ENCODE peak calls at places on chromosomes 13 and 19, in six cellular contexts. One of them, this sample, is unnamed.

GRCh38 chr19:46533085-46534081 is 37.7 kb upstream of the PNMA8B start:
- DNase-seq in HepG2: no peak
- DNase-seq in HCT116: no peak
- DNase-seq in GM23338: peak; percentile 70
- DNase-seq in A549: no peak
- DNase-seq in SK-N-SH: peak; percentile 77
- DNase-seq in this sample: no peak

GRCh38 chr19:17309962-17310461 is 649 bp downstream of the DDA1 start:
- DNase-seq in HCT116: no peak
- DNase-seq in HepG2: no peak
- DNase-seq in GM23338: no peak
- DNase-seq in A549: no peak
- DNase-seq in SK-N-SH: no peak
- DNase-seq in this sample: no peak

GRCh38 chr19:41584931-41585330 is 9.0 kb downstream of the CEACAM21 start:
- DNase-seq in HepG2: no peak
- DNase-seq in GM23338: no peak
- DNase-seq in SK-N-SH: no peak
- DNase-seq in A549: no peak
- DNase-seq in HCT116: no peak
- DNase-seq in this sample: no peak

GRCh38 chr13:50529154-50529882 is 314.2 kb downstream of the DLEU7 start:
- DNase-seq in HepG2: no peak
- DNase-seq in SK-N-SH: peak; percentile 37
- DNase-seq in A549: no peak
- DNase-seq in HCT116: peak; percentile 65
- DNase-seq in GM23338: no peak
- DNase-seq in this sample: no peak

GRCh38 chr19:23774156-23774971 is 15.7 kb upstream of the ZNF681 start:
- DNase-seq in A549: no peak
- DNase-seq in HepG2: no peak
- DNase-seq in HCT116: no peak
- DNase-seq in GM23338: no peak
- DNase-seq in SK-N-SH: no peak
- DNase-seq in this sample: no peak

GRCh38 chr19:9155591-9155990 is 15.4 kb downstream of the ZNF317 start:
- DNase-seq in GM23338: no peak
- DNase-seq in HCT116: no peak
- DNase-seq in HepG2: no peak
- DNase-seq in A549: no peak
- DNase-seq in SK-N-SH: no peak
- DNase-seq in this sample: no peak

GRCh38 chr19:6501740-6502648 is at the start of gene TUBB4A:
- DNase-seq in GM23338: peak; percentile 62
- DNase-seq in HCT116: no peak
- DNase-seq in HepG2: no peak
- DNase-seq in A549: peak; percentile 54
- DNase-seq in SK-N-SH: peak; percentile 95
- DNase-seq in this sample: no peak

GRCh38 chr19:7366701-7367420 is 18.1 kb downstream of the ARHGEF18 start:
- DNase-seq in GM23338: peak; percentile 76
- DNase-seq in SK-N-SH: no peak
- DNase-seq in A549: peak; percentile 41
- DNase-seq in HCT116: peak; percentile 62
- DNase-seq in HepG2: peak; percentile 16
- DNase-seq in this sample: peak; percentile 58

GRCh38 chr19:6087074-6087506 is 23.2 kb downstream of the RFX2 start:
- DNase-seq in SK-N-SH: peak; percentile 46
- DNase-seq in A549: no peak
- DNase-seq in HepG2: peak; percentile 75
- DNase-seq in GM23338: peak; percentile 18
- DNase-seq in HCT116: no peak
- DNase-seq in this sample: no peak

DNA sequence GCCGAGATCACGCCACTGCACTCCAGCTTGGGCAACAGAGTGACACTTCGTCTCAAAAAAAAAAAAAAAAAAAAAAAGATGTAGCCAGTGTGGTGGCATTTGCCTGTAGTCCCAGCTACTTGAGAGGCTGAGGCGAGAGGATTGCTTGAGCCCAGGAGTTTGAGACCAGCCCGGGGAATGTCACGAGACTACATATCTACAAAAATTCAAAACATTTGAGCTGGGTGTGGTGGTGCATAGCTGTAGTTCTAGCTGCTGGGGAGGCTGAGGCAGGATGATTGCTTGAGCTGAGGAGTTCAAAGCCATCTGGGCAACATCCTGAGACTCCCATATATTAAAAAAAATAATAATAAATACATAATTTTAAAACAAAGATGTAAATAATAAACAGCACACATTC is 46.5 kb downstream of the SMARCA4 start:
- DNase-seq in SK-N-SH: no peak
- DNase-seq in HCT116: no peak
- DNase-seq in GM23338: no peak
- DNase-seq in A549: no peak
- DNase-seq in HepG2: no peak
- DNase-seq in this sample: no peak
- TF ChIP-seq CTCF in SK-N-SH: no peak
- TF ChIP-seq CTCF in HCT116: no peak
- TF ChIP-seq CTCF in GM23338: no peak
- TF ChIP-seq CTCF in A549: no peak
- TF ChIP-seq CTCF in HepG2: no peak
- TF ChIP-seq CTCF in this sample: no peak

GRCh38 chr19:18783958-18784785 is 6.9 kb downstream of the COMP start:
- DNase-seq in A549: no peak
- DNase-seq in HCT116: no peak
- DNase-seq in HepG2: no peak
- DNase-seq in SK-N-SH: no peak
- DNase-seq in GM23338: no peak
- DNase-seq in this sample: no peak
- H3K27ac ChIP-seq in A549: no peak overlapping the region
- H3K27ac ChIP-seq in HCT116: no peak overlapping the region
- H3K27ac ChIP-seq in HepG2: no peak overlapping the region
- H3K27ac ChIP-seq in SK-N-SH: no peak overlapping the region
- H3K27ac ChIP-seq in GM23338: no peak overlapping the region
- H3K27ac ChIP-seq in this sample: no peak overlapping the region

DNA sequence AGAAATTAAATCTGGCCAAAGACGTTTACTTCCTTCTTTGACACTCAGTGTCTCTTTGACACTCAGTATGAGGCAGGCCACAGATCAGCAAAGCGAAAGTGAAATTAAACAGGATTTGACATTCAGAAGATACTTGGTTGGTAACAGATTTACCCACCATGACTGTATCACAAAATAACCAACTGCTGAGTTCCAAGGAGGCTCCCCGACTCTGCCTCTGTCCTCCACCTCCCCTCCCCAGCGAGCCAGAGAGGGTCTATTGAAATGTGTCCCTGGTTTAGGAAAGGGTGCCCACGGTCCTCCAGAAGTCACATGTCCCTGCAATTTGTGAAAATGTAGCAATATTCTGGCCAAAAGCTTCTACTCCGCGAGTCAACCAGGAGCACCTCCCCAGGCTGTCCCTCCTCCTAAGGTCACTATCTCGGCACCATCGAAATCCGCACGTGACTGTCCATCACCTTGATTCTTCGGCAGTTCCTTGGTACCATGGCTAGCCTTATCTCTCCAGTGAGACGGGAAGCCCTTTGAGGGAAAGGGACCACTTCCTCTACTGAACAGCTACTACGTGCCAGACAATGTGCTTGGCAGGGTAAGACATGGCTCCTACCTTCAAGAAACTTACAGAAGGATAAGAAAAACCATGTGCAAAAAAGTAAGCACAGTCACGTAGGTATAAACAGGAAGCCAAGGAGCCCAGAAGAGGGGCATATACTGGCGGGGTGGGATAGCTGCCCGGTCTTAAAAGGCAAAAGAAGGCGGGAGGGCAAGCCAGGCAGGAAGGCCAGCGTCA is 1.5 kb downstream of the N4BP2L1 start:
- DNase-seq in SK-N-SH: no peak
- DNase-seq in A549: no peak
- DNase-seq in GM23338: no peak
- DNase-seq in HCT116: no peak
- DNase-seq in HepG2: no peak
- DNase-seq in this sample: peak; percentile 43
- TF ChIP-seq REST in SK-N-SH: no peak
- TF ChIP-seq REST in A549: no peak
- TF ChIP-seq REST in GM23338: no peak
- TF ChIP-seq REST in HCT116: no peak
- TF ChIP-seq REST in HepG2: no peak
- TF ChIP-seq REST in this sample: no peak

GRCh38 chr19:43313711-43314495 is 39.6 kb upstream of the CD177 start:
- DNase-seq in GM23338: no peak
- DNase-seq in SK-N-SH: no peak
- DNase-seq in HepG2: no peak
- DNase-seq in A549: no peak
- DNase-seq in HCT116: no peak
- DNase-seq in this sample: no peak

GRCh38 chr19:43315851-43316250 is 37.6 kb upstream of the CD177 start:
- DNase-seq in SK-N-SH: no peak
- DNase-seq in HCT116: no peak
- DNase-seq in GM23338: peak; percentile 61
- DNase-seq in HepG2: no peak
- DNase-seq in A549: no peak
- DNase-seq in this sample: no peak

GRCh38 chr19:43318203-43318602 is 35.3 kb upstream of the CD177 start:
- DNase-seq in HCT116: no peak
- DNase-seq in SK-N-SH: no peak
- DNase-seq in HepG2: no peak
- DNase-seq in A549: no peak
- DNase-seq in GM23338: no peak
- DNase-seq in this sample: no peak

GRCh38 chr19:43318796-43319314 is 34.6 kb upstream of the CD177 start:
- DNase-seq in HepG2: no peak
- DNase-seq in SK-N-SH: no peak
- DNase-seq in A549: no peak
- DNase-seq in HCT116: no peak
- DNase-seq in GM23338: no peak
- DNase-seq in this sample: no peak

GRCh38 chr19:43316591-43317319 is 36.7 kb upstream of the CD177 start:
- DNase-seq in HepG2: peak; percentile 56
- DNase-seq in HCT116: peak; percentile 73
- DNase-seq in SK-N-SH: peak; percentile 44
- DNase-seq in GM23338: peak; percentile 62
- DNase-seq in A549: peak; percentile 32
- DNase-seq in this sample: no peak
- TF ChIP-seq CTCF in HepG2: peak; percentile 86
- TF ChIP-seq CTCF in HCT116: peak; percentile 82
- TF ChIP-seq CTCF in SK-N-SH: peak; percentile 70
- TF ChIP-seq CTCF in GM23338: peak; percentile 20
- TF ChIP-seq CTCF in A549: peak; percentile 69
- TF ChIP-seq CTCF in this sample: no peak

DNA sequence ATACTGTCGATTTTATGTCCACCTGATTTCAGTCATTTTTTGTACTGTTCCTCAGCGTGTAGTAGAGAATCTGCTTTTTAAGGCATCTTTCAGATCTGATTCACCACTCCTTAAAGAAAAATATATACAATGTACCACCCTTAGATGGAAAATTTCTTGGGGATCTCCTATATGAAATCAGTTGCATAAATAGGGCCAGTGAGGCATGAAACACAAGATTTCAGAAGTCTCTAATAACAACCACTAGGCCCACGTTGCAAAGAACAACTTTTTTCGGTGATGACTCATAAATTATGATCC is 1.4 kb downstream of the USP12 start:
- DNase-seq in HepG2: no peak
- DNase-seq in GM23338: no peak
- DNase-seq in SK-N-SH: no peak
- DNase-seq in A549: no peak
- DNase-seq in HCT116: no peak
- DNase-seq in this sample: no peak
- H3K27ac ChIP-seq in HepG2: peak overlapping the region; percentile 77
- H3K27ac ChIP-seq in GM23338: peak overlapping the region; percentile 97
- H3K27ac ChIP-seq in SK-N-SH: peak overlapping the region; percentile 78
- H3K27ac ChIP-seq in A549: peak overlapping the region; percentile 89
- H3K27ac ChIP-seq in HCT116: peak overlapping the region; percentile 66
- H3K27ac ChIP-seq in this sample: peak overlapping the region; percentile 59

GRCh38 chr13:41565221-41565620 is 107.9 kb downstream of the RGCC start:
- DNase-seq in HCT116: no peak
- DNase-seq in HepG2: peak; percentile 24
- DNase-seq in SK-N-SH: no peak
- DNase-seq in A549: no peak
- DNase-seq in GM23338: no peak
- DNase-seq in this sample: no peak
- TF ChIP-seq REST in HCT116: no peak
- TF ChIP-seq REST in HepG2: no peak
- TF ChIP-seq REST in SK-N-SH: no peak
- TF ChIP-seq REST in A549: no peak
- TF ChIP-seq REST in GM23338: no peak
- TF ChIP-seq REST in this sample: no peak

GRCh38 chr13:78131811-78132210 is 213.2 kb upstream of the EDNRB start:
- DNase-seq in A549: no peak
- DNase-seq in HCT116: no peak
- DNase-seq in SK-N-SH: no peak
- DNase-seq in HepG2: no peak
- DNase-seq in GM23338: no peak
- DNase-seq in this sample: no peak
- TF ChIP-seq CTCF in A549: peak; percentile 20
- TF ChIP-seq CTCF in HCT116: peak; percentile 17
- TF ChIP-seq CTCF in SK-N-SH: peak; percentile 61
- TF ChIP-seq CTCF in HepG2: no peak
- TF ChIP-seq CTCF in GM23338: peak; percentile 55
- TF ChIP-seq CTCF in this sample: no peak

GRCh38 chr19:57587529-57587928 is 3.6 kb downstream of the ZIK1 start:
- DNase-seq in SK-N-SH: no peak
- DNase-seq in GM23338: no peak
- DNase-seq in A549: no peak
- DNase-seq in HCT116: no peak
- DNase-seq in HepG2: no peak
- DNase-seq in this sample: no peak

GRCh38 chr19:57583521-57584416 is at the start of gene ZIK1:
- DNase-seq in HepG2: peak; percentile 83
- DNase-seq in SK-N-SH: peak; percentile 97
- DNase-seq in HCT116: no peak
- DNase-seq in A549: no peak
- DNase-seq in GM23338: peak; percentile 99
- DNase-seq in this sample: peak; percentile 83

GRCh38 chr19:57578487-57579205 is at the start of gene ZNF416:
- DNase-seq in HepG2: peak; percentile 97
- DNase-seq in GM23338: peak; percentile 100
- DNase-seq in A549: peak; percentile 99
- DNase-seq in SK-N-SH: peak; percentile 98
- DNase-seq in HCT116: peak; percentile 99
- DNase-seq in this sample: peak; percentile 97

GRCh38 chr19:57583104-57583520 is 833 bp upstream of the ZIK1 start:
- DNase-seq in GM23338: no peak
- DNase-seq in A549: no peak
- DNase-seq in SK-N-SH: no peak
- DNase-seq in HCT116: no peak
- DNase-seq in HepG2: no peak
- DNase-seq in this sample: no peak
- H3K27ac ChIP-seq in GM23338: peak overlapping the region; percentile 61
- H3K27ac ChIP-seq in A549: no peak overlapping the region
- H3K27ac ChIP-seq in SK-N-SH: no peak overlapping the region
- H3K27ac ChIP-seq in HCT116: no peak overlapping the region
- H3K27ac ChIP-seq in HepG2: no peak overlapping the region
- H3K27ac ChIP-seq in this sample: no peak overlapping the region

DNA sequence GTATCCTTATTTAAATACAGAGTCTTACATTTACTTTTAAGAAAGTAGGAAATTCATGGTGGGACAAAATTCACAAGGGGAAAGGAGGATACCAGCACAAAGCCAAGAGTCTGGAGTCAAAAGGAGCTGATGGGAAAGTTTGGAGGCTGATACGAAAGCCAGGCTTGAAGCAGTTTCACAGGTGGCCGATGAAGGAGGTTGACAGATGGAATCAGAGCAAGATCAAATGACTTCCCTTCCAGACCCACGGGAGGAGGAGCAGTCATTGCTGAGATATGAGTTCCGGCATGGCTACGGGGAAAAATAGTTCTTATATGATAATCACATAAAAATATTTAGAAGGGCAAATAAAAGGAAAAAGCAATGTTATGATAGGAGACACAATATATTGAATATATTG is 65.0 kb downstream of the DGKH start:
- DNase-seq in HCT116: no peak
- DNase-seq in SK-N-SH: no peak
- DNase-seq in HepG2: no peak
- DNase-seq in GM23338: no peak
- DNase-seq in A549: no peak
- DNase-seq in this sample: no peak
- TF ChIP-seq REST in HCT116: no peak
- TF ChIP-seq REST in SK-N-SH: no peak
- TF ChIP-seq REST in HepG2: no peak
- TF ChIP-seq REST in GM23338: no peak
- TF ChIP-seq REST in A549: no peak
- TF ChIP-seq REST in this sample: no peak

This sample was measured in HL-60.